ENCODE peak calls at places on chromosomes 7 and 10, in four cellular contexts. G is GM12878, A is A549, Z is K562. F is an unnamed sample.

GRCh38 chr10:3948843-3949242 is 163.8 kb upstream of the KLF6 start:
- DNase-seq in G (no peak), A (peak; percentile 16), Z (no peak), F (no peak)

GRCh38 chr10:7558036-7558435 is 108.7 kb downstream of the ITIH5 start:
- DNase-seq in G (no peak), A (no peak), Z (no peak), F (no peak)

GRCh38 chr10:4234661-4235060 is 449.7 kb upstream of the KLF6 start:
- DNase-seq in G (no peak), A (peak; percentile 23), Z (peak; percentile 25), F (no peak)

GRCh38 chr7:130409067-130409721 is 28.9 kb downstream of the CPA1 start:
- DNase-seq in G (no peak), A (no peak), Z (no peak), F (no peak)

GRCh38 chr10:15670880-15671279 is 48.8 kb downstream of the ITGA8 start:
- DNase-seq in G (no peak), A (no peak), Z (no peak), F (no peak)

GRCh38 chr10:70324341-70324861 is 40.6 kb upstream of the NPFFR1 start:
- DNase-seq in G (no peak), A (no peak), Z (no peak), F (peak; percentile 44)

GRCh38 chr7:101168412-101169049 is 3.2 kb upstream of the VGF start:
- DNase-seq in G (no peak), A (no peak), Z (peak; percentile 23), F (no peak)

GRCh38 chr10:102583435-102584417 is 60.6 kb upstream of the TRIM8 start:
- DNase-seq in G (peak; percentile 51), A (peak; percentile 87), Z (peak; percentile 85), F (peak; percentile 91)

GRCh38 chr7:492714-493065 is 27.0 kb downstream of the PDGFA start:
- DNase-seq in G (no peak), A (no peak), Z (no peak), F (peak; percentile 11)

GRCh38 chr10:62924344-62924748 is 108.2 kb upstream of the EGR2 start:
- DNase-seq in G (no peak), A (no peak), Z (no peak), F (peak; percentile 84)

GRCh38 chr10:4721994-4722753 is 103.8 kb upstream of the AKR1E2 start:
- DNase-seq in G (no peak), A (peak; percentile 52), Z (no peak), F (no peak)

GRCh38 chr10:64196638-64197315 is 675.6 kb downstream of the REEP3 start:
- DNase-seq in G (no peak), A (no peak), Z (no peak), F (no peak)

GRCh38 chr7:44460325-44460724 is 30.1 kb downstream of the NUDCD3 start:
- DNase-seq in G (peak; percentile 93), A (no peak), Z (no peak), F (no peak)

GRCh38 chr7:50197547-50197946 is 104.5 kb upstream of the ZPBP start:
- DNase-seq in G (peak; percentile 54), A (no peak), Z (peak; percentile 94), F (peak; percentile 50)

GRCh38 chr10:103854687-103855423 is 521 bp downstream of the SH3PXD2A start:
- DNase-seq in G (no peak), A (no peak), Z (no peak), F (peak; percentile 53)

GRCh38 chr7:137983308-137984008 is 18.4 kb downstream of the CREB3L2 start:
- DNase-seq in G (no peak), A (no peak), Z (no peak), F (no peak)

GRCh38 chr10:132925071-132925561 is 17.3 kb downstream of the CFAP46 start:
- DNase-seq in G (no peak), A (no peak), Z (no peak), F (no peak)

GRCh38 chr7:154178890-154179289 is 126.7 kb downstream of the DPP6 start:
- DNase-seq in G (no peak), A (peak; percentile 33), Z (no peak), F (no peak)

GRCh38 chr7:24417526-24418120 is 133.6 kb downstream of the NPY start:
- DNase-seq in G (no peak), A (no peak), Z (no peak), F (no peak)

GRCh38 chr7:44431091-44431608 is 59.3 kb downstream of the NUDCD3 start:
- DNase-seq in G (no peak), A (peak; percentile 27), Z (no peak), F (peak; percentile 47)

GRCh38 chr10:80555415-80555814 is 17.7 kb downstream of the SH2D4B start:
- DNase-seq in G (no peak), A (no peak), Z (no peak), F (no peak)

GRCh38 chr10:3468919-3469638 is 296.5 kb upstream of the PITRM1 start:
- DNase-seq in G (no peak), A (peak; percentile 79), Z (no peak), F (no peak)

GRCh38 chr10:130889240-130889639 is 422.3 kb downstream of the TCERG1L start:
- DNase-seq in G (no peak), A (no peak), Z (no peak), F (no peak)

GRCh38 chr10:92965314-92965713 is 95.3 kb upstream of the CYP26C1 start:
- DNase-seq in G (no peak), A (peak; percentile 63), Z (peak; percentile 7), F (no peak)

GRCh38 chr7:89780291-89780690 is 374.0 kb upstream of the STEAP1 start:
- DNase-seq in G (no peak), A (no peak), Z (no peak), F (no peak)

GRCh38 chr10:46035923-46036849 is 5.8 kb upstream of the NCOA4 start:
- DNase-seq in G (no peak), A (no peak), Z (no peak), F (no peak)

GRCh38 chr7:70040971-70041766 is 442.9 kb downstream of the AUTS2 start:
- DNase-seq in G (no peak), A (peak; percentile 15), Z (no peak), F (no peak)

GRCh38 chr10:988667-989545 is 672 bp downstream of the GTPBP4 start:
- DNase-seq in G (no peak), A (no peak), Z (no peak), F (no peak)

GRCh38 chr7:55074008-55074499 is 55.2 kb downstream of the EGFR start:
- DNase-seq in G (peak; percentile 91), A (peak; percentile 98), Z (no peak), F (no peak)

GRCh38 chr7:29071203-29071804 is 75.0 kb downstream of the CPVL start:
- DNase-seq in G (no peak), A (no peak), Z (no peak), F (no peak)

GRCh38 chr7:106284516-106285050 is at the start of gene NAMPT:
- DNase-seq in G (no peak), A (no peak), Z (peak; percentile 81), F (peak; percentile 69)

DNA sequence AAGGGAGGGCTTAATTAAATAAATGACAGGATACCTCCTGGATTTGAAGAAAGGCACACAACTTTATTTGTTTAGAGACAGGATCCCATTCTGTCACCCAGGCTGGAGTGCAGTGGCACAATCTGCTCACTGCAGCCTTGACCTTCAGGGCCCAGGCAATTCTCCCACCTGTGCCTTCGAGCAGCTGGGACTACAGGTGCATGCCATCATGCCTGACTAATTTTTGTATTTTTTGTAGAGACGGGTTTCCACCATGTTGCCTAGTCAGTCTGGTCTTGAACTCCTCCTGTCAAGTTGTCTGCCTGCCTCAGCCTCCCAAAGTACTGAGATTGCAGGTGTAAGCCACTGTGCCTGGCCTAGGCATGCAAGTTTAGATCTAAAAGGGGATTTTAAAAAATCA is 272.7 kb upstream of the MBL2 start:
- DNase-seq in G (no peak), A (no peak), Z (no peak), F (no peak)
- TF ChIP-seq ESRRA in G (no peak), A (no peak), Z (no peak), F (no peak)

GRCh38 chr10:48839809-48840679 is 99.6 kb downstream of the LRRC18 start:
- DNase-seq in G (no peak), A (no peak), Z (no peak), F (no peak)
- TF ChIP-seq ESRRA in G (no peak), A (no peak), Z (no peak), F (no peak)

GRCh38 chr10:71359364-71360046 is 37.2 kb upstream of the CDH23 start:
- DNase-seq in G (no peak), A (no peak), Z (peak; percentile 89), F (no peak)

GRCh38 chr10:71361581-71361980 is 35.1 kb upstream of the CDH23 start:
- DNase-seq in G (no peak), A (no peak), Z (no peak), F (no peak)

GRCh38 chr10:71365366-71365765 is 31.4 kb upstream of the CDH23 start:
- DNase-seq in G (no peak), A (no peak), Z (no peak), F (no peak)

GRCh38 chr10:71363936-71364335 is 32.8 kb upstream of the CDH23 start:
- DNase-seq in G (no peak), A (no peak), Z (no peak), F (no peak)

DNA sequence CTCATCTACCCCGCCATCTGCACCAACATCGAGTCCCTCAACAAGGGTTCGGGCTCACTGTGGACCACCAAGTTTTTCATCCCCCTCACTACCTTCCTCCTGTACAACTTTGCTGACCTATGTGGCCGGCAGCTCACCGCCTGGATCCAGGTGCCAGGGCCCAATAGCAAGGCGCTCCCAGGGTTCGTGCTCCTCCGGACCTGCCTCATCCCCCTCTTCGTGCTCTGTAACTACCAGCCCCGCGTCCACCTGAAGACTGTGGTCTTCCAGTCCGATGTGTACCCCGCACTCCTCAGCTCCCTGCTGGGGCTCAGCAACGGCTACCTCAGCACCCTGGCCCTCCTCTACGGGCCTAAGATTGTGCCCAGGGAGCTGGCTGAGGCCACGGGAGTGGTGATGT is 34.6 kb upstream of the CDH23 start:
- DNase-seq in G (no peak), A (no peak), Z (no peak), F (no peak)
- TF ChIP-seq ESRRA in G (no peak), A (no peak), Z (no peak), F (no peak)

GRCh38 chr10:127878474-127879055 is 14.2 kb downstream of the CLRN3 start:
- DNase-seq in G (no peak), A (no peak), Z (no peak), F (no peak)
- TF ChIP-seq ESRRA in G (no peak), A (no peak), Z (no peak), F (no peak)